ENCODE peak calls at places on chromosomes 11 and 22, in four cellular contexts. F, X, O and S are unnamed samples.

GRCh38 chr11:65538915-65539374 is 14.1 kb downstream of the SCYL1 start:
- DNase-seq in O (no peak), F (no peak), X (no peak), S (no peak)

GRCh38 chr11:43316451-43316850 is 4.7 kb downstream of the API5 start:
- DNase-seq in F (peak; percentile 70), X (no peak), O (no peak), S (no peak)

GRCh38 chr22:19878461-19879247 is 24.0 kb upstream of the GNB1L start:
- DNase-seq in F (no peak), O (peak; percentile 62), X (no peak), S (no peak)

GRCh38 chr11:12687740-12688139 is 13.5 kb downstream of the TEAD1 start:
- DNase-seq in F (no peak), O (no peak), X (no peak), S (no peak)

GRCh38 chr11:45180158-45180887 is 33.9 kb downstream of the PRDM11 start:
- DNase-seq in F (no peak), O (no peak), X (no peak), S (no peak)

GRCh38 chr11:86490582-86490981 is 115.9 kb downstream of the CCDC81 start:
- DNase-seq in F (no peak), X (no peak), O (no peak), S (no peak)

GRCh38 chr11:18618341-18619025 is 15.7 kb downstream of the SPTY2D1 start:
- DNase-seq in X (no peak), O (no peak), F (no peak), S (no peak)

GRCh38 chr22:25853902-25854301 is 111.9 kb downstream of the MYO18B start:
- DNase-seq in O (no peak), X (no peak), F (no peak), S (no peak)

GRCh38 chr11:71388637-71389235 is 59.5 kb downstream of the DHCR7 start:
- DNase-seq in O (no peak), X (no peak), F (no peak), S (no peak)

GRCh38 chr22:30056015-30056414 is 24.2 kb upstream of the HORMAD2 start:
- DNase-seq in O (no peak), X (no peak), F (no peak), S (no peak)

GRCh38 chr11:76901144-76901543 is 40.4 kb downstream of the ACER3 start:
- DNase-seq in X (no peak), F (no peak), O (no peak), S (no peak)

GRCh38 chr11:117985953-117986887 is at the start of gene IL10RA:
- DNase-seq in F (peak; percentile 5), O (no peak), X (no peak), S (no peak)

GRCh38 chr22:45793161-45793560 is 121.5 kb downstream of the ATXN10 start:
- DNase-seq in F (no peak), O (no peak), X (no peak), S (no peak)

GRCh38 chr11:83191986-83192385 is 1.5 kb upstream of the ANKRD42 start:
- DNase-seq in X (no peak), F (no peak), O (no peak), S (no peak)
- H3K4me3 ChIP-seq in X (peak overlapping the region; percentile 88), F (no peak overlapping the region), O (peak overlapping the region; percentile 77), S (peak overlapping the region; percentile 56)

DNA sequence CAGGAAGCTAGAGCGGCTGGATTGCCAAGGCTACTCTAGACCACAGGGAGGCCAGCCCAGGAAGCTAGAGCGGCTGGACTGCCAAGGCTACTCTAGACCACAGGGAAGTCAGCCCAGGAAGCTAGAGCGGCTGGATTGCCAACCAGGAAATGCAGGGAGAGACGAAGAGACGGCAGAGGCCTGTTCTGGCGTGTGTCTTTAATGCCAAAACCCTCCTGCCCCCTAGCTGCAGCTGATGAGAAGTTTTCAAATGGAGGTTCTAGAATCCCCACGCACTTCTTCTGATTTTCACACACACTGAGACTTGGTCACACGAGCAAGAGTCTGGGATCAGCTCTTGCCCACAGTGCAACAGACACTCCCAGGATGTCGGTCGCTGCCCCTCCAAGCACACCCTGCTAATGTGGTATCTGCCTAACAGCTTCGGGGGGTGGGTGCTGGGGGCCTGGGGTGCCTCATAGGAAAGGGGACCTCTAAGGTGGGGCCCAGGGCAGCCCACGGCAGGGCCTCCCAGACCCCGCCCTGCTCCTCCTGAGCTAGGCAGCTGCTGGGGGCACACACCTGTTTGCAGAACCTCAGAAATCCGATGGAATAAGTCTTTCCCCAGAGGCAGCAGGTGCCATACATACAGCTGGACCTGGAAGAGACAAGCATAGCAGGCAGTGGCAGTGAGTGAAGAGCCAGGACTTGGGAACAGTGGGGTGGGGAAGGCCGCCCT is 28.5 kb downstream of the MAFF start:
- DNase-seq in X (no peak), O (no peak), F (no peak), S (no peak)
- TF ChIP-seq CTCF in X (no peak), O (peak; percentile 32), F (peak; percentile 10), S (peak; percentile 21)

GRCh38 chr11:27203077-27203476 is 159.9 kb downstream of the CCDC34 start:
- DNase-seq in O (no peak), X (no peak), F (no peak), S (no peak)
- H3K4me3 ChIP-seq in O (no peak overlapping the region), X (no peak overlapping the region), F (no peak overlapping the region), S (no peak overlapping the region)

GRCh38 chr11:110711776-110712642 is at the start of gene ARHGAP20:
- DNase-seq in X (no peak), O (no peak), F (no peak), S (no peak)
- TF ChIP-seq CTCF in X (no peak), O (no peak), F (no peak), S (no peak)

GRCh38 chr11:69825941-69826340 is 6.7 kb upstream of the FGF3 start:
- DNase-seq in F (no peak), O (no peak), X (no peak), S (no peak)
- H3K4me3 ChIP-seq in F (no peak overlapping the region), O (no peak overlapping the region), X (no peak overlapping the region), S (no peak overlapping the region)